ENCODE peak calls at places on chromosome X, in six cellular contexts. R is Peyer's patch; C is effector memory CD4-positive, alpha-beta T cell; F is HCT116; N is fibroblast of lung; Q is H1. J is an unnamed sample.

GRCh38 chrX:17635231-17635630 is 102.1 kb upstream of the SCML1 start:
- DNase-seq in F (no peak), R (peak; percentile 47), C (no peak), Q (peak; percentile 85), N (peak; percentile 57), J (no peak)

GRCh38 chrX:69396916-69397315 is 107.2 kb upstream of the NALF2 start:
- DNase-seq in Q (peak; percentile 27), R (no peak), N (no peak), F (no peak), C (no peak), J (no peak)

GRCh38 chrX:34562006-34562405 is 95.1 kb downstream of the TMEM47 start:
- DNase-seq in C (no peak), R (no peak), F (no peak), Q (no peak), N (no peak), J (no peak)

GRCh38 chrX:12984629-12985303 is 9.9 kb downstream of the TMSB4X start:
- DNase-seq in F (peak; percentile 21), R (no peak), N (peak; percentile 73), Q (no peak), C (no peak), J (no peak)

GRCh38 chrX:88135735-88136134 is 611.3 kb upstream of the CPXCR1 start:
- DNase-seq in R (no peak), F (no peak), Q (no peak), N (no peak), C (no peak), J (no peak)

GRCh38 chrX:70062076-70062475 is at the start of gene OTUD6A:
- DNase-seq in R (no peak), N (no peak), F (no peak), C (no peak), Q (no peak), J (no peak)

GRCh38 chrX:117096528-117096927 is 633.8 kb upstream of the CT83 start:
- DNase-seq in Q (no peak), N (no peak), R (no peak), F (no peak), C (no peak), J (no peak)

GRCh38 chrX:68287419-68287818 is 145.9 kb downstream of the OPHN1 start:
- DNase-seq in R (no peak), Q (no peak), C (no peak), N (no peak), F (no peak), J (no peak)

GRCh38 chrX:113400193-113400704 is 559.6 kb upstream of the AMOT start:
- DNase-seq in N (no peak), R (no peak), Q (peak; percentile 13), C (no peak), F (peak; percentile 33), J (no peak)

GRCh38 chrX:48945517-48946348 is 11.7 kb downstream of the OTUD5 start:
- DNase-seq in N (peak; percentile 50), R (no peak), C (peak; percentile 33), Q (no peak), F (peak; percentile 6), J (peak; percentile 80)

GRCh38 chrX:152819271-152819670 is 11.3 kb downstream of the CETN2 start:
- DNase-seq in N (peak; percentile 24), R (no peak), C (no peak), Q (no peak), F (no peak), J (no peak)

GRCh38 chrX:152822383-152823086 is 8.0 kb downstream of the CETN2 start:
- DNase-seq in Q (no peak), F (no peak), N (no peak), R (no peak), C (no peak), J (no peak)

GRCh38 chrX:152821145-152821765 is 9.3 kb downstream of the CETN2 start:
- DNase-seq in R (peak; percentile 47), Q (peak; percentile 9), N (peak; percentile 25), C (no peak), F (peak; percentile 18), J (no peak)

GRCh38 chrX:152817082-152817744 is 13.3 kb downstream of the CETN2 start:
- DNase-seq in R (no peak), F (no peak), C (no peak), N (peak; percentile 50), Q (no peak), J (no peak)

GRCh38 chrX:152819732-152820131 is 10.8 kb downstream of the CETN2 start:
- DNase-seq in N (peak; percentile 32), F (no peak), C (no peak), Q (no peak), R (no peak), J (no peak)
- H3K4me1 ChIP-seq in N (no peaks in the 10 kb centered on the region), F (no peaks in the 10 kb centered on the region), C (no peaks in the 10 kb centered on the region), Q (no peaks in the 10 kb centered on the region), R (no peaks in the 10 kb centered on the region), J (no peaks in the 10 kb centered on the region)

DNA sequence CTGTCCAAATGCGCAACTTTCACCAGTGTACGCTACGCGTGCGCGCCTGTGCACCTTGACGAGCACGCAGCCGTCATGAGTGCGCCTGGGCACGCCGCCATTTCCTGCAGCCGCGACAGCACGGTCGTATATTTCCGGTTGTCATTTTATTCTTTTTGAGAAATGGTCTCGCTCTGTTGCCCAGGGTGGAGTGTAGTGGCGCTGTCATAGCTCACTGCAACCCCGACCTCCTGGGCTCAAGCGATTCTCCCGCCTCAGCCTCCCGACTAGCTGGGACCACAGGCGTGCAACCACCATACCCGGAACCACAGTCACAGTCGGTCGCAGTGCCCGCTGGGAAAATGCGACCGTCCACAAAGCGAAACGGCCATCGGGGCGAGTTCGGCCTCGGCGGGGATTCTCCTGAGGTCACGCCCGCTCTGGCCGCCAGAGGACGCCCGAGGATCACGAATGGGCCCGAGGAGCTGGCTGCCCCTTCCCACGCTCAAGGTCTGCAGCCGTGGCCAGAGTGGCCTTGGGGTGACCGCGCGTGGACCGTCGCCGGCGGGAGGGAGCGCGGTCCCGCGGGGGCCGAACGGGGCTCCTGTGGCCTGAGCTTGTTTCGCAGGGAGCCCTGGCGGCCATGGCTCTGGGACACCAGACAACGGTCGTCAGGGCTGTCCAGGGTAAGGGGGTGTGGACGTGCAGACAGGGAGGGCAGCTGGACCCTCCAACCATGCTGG is 23.7 kb upstream of the PNMA3 start:
- DNase-seq in R (peak; percentile 75), Q (no peak), C (peak; percentile 45), F (peak; percentile 21), N (peak; percentile 33), J (peak; percentile 71)
- H3K27ac ChIP-seq in R (peak overlapping the region; percentile 57), Q (no peak overlapping the region), C (peak overlapping the region; percentile 60), F (no peak overlapping the region), N (no peak overlapping the region), J (no peak overlapping the region)

DNA sequence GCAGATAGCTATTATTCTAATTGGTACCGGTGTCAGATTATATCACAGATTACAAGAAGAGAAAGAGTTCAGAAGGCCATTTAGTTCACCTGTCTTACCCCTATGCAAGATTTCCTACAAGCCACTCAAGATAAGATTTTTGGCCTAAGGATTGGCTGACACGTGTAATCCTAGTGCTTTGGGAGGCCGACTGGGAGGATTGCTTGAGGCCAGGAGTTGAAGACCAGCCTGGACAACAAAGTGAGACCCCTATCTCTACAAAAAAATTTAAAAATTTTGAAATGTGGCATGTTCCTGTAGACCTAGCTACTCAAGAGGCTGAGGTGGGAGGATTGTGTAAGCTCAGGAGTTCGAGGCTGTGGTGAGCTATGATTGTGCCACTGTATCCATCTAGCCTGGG is 77.1 kb upstream of the HPRT1 start:
- DNase-seq in C (no peak), Q (no peak), N (no peak), R (no peak), F (no peak), J (no peak)
- H3K36me3 ChIP-seq in C (no peaks in the 10 kb centered on the region), Q (no peaks in the 10 kb centered on the region), N (no peaks in the 10 kb centered on the region), R (no peaks in the 10 kb centered on the region), F (no peaks in the 10 kb centered on the region), J (peaks cover 14% of the 10 kb centered on the region)

GRCh38 chrX:40082447-40083119 is 15.2 kb downstream of the BCOR start:
- DNase-seq in C (no peak), F (no peak), Q (no peak), N (no peak), R (no peak), J (peak; percentile 81)
- H3K4me1 ChIP-seq in C (peaks cover 9% of the 10 kb centered on the region), F (peaks cover 40% of the 10 kb centered on the region), Q (peaks cover 53% of the 10 kb centered on the region), N (peaks cover 24% of the 10 kb centered on the region), R (no peaks in the 10 kb centered on the region), J (peaks cover 45% of the 10 kb centered on the region)

GRCh38 chrX:104284407-104285000 is 29.8 kb upstream of the ESX1 start:
- DNase-seq in F (no peak), R (no peak), C (no peak), Q (no peak), N (no peak), J (no peak)
- H3K27ac ChIP-seq in F (no peak overlapping the region), R (no peak overlapping the region), C (no peak overlapping the region), Q (no peak overlapping the region), N (no peak overlapping the region), J (no peak overlapping the region)

J was measured in left lung.